ENCODE peak calls at places on chromosomes 1 and 21, in six cellular contexts. One of them, this sample, is unnamed.

GRCh38 chr1:94115900-94116436 is 5.0 kb downstream of the ABCA4 start:
- DNase-seq in transverse colon: no peak
- DNase-seq in vagina: no peak
- DNase-seq in K562: no peak
- DNase-seq in upper lobe of left lung: no peak
- DNase-seq in H1: no peak
- DNase-seq in this sample: no peak

GRCh38 chr1:17420361-17420760 is 19.1 kb downstream of the RCC2 start:
- DNase-seq in transverse colon: no peak
- DNase-seq in vagina: no peak
- DNase-seq in K562: no peak
- DNase-seq in upper lobe of left lung: no peak
- DNase-seq in H1: no peak
- DNase-seq in this sample: no peak

GRCh38 chr1:203870256-203870655 is 8.9 kb downstream of the SNRPE start:
- DNase-seq in transverse colon: no peak
- DNase-seq in vagina: no peak
- DNase-seq in K562: no peak
- DNase-seq in upper lobe of left lung: no peak
- DNase-seq in H1: no peak
- DNase-seq in this sample: no peak

GRCh38 chr1:114033961-114034360 is 54.7 kb downstream of the OLFML3 start:
- DNase-seq in transverse colon: no peak
- DNase-seq in vagina: no peak
- DNase-seq in K562: no peak
- DNase-seq in upper lobe of left lung: no peak
- DNase-seq in H1: no peak
- DNase-seq in this sample: no peak

GRCh38 chr21:43645414-43645891 is 13.8 kb downstream of the HSF2BP start:
- DNase-seq in transverse colon: peak
- DNase-seq in vagina: no peak
- DNase-seq in K562: no peak
- DNase-seq in upper lobe of left lung: peak
- DNase-seq in H1: no peak
- DNase-seq in this sample: no peak

GRCh38 chr1:100219457-100219856 is 30.2 kb downstream of the DBT start:
- DNase-seq in transverse colon: no peak
- DNase-seq in vagina: no peak
- DNase-seq in K562: no peak
- DNase-seq in upper lobe of left lung: no peak
- DNase-seq in H1: no peak
- DNase-seq in this sample: no peak

GRCh38 chr1:1907098-1907736 is 7.8 kb upstream of the CALML6 start:
- DNase-seq in transverse colon: peak
- DNase-seq in vagina: no peak
- DNase-seq in K562: no peak
- DNase-seq in upper lobe of left lung: no peak
- DNase-seq in H1: no peak
- DNase-seq in this sample: no peak

GRCh38 chr1:67582625-67583461 is 102.2 kb upstream of the GADD45A start:
- DNase-seq in transverse colon: no peak
- DNase-seq in vagina: no peak
- DNase-seq in K562: no peak
- DNase-seq in upper lobe of left lung: no peak
- DNase-seq in H1: no peak
- DNase-seq in this sample: no peak

GRCh38 chr1:54528613-54529012 is 19.4 kb upstream of the ACOT11 start:
- DNase-seq in transverse colon: no peak
- DNase-seq in vagina: no peak
- DNase-seq in K562: no peak
- DNase-seq in upper lobe of left lung: no peak
- DNase-seq in H1: no peak
- DNase-seq in this sample: no peak

GRCh38 chr1:162677607-162678371 is 45.5 kb downstream of the DDR2 start:
- DNase-seq in transverse colon: no peak
- DNase-seq in vagina: no peak
- DNase-seq in K562: no peak
- DNase-seq in upper lobe of left lung: no peak
- DNase-seq in H1: no peak
- DNase-seq in this sample: no peak

GRCh38 chr1:199160521-199161318 is 521.9 kb downstream of the PTPRC start:
- DNase-seq in transverse colon: no peak
- DNase-seq in vagina: no peak
- DNase-seq in K562: no peak
- DNase-seq in upper lobe of left lung: no peak
- DNase-seq in H1: no peak
- DNase-seq in this sample: no peak
- TF ChIP-seq POLR2AphosphoS5 in transverse colon: no peak
- TF ChIP-seq POLR2AphosphoS5 in vagina: no peak
- TF ChIP-seq POLR2AphosphoS5 in K562: no peak
- TF ChIP-seq POLR2AphosphoS5 in upper lobe of left lung: no peak
- TF ChIP-seq POLR2AphosphoS5 in H1: no peak
- TF ChIP-seq POLR2AphosphoS5 in this sample: no peak

DNA sequence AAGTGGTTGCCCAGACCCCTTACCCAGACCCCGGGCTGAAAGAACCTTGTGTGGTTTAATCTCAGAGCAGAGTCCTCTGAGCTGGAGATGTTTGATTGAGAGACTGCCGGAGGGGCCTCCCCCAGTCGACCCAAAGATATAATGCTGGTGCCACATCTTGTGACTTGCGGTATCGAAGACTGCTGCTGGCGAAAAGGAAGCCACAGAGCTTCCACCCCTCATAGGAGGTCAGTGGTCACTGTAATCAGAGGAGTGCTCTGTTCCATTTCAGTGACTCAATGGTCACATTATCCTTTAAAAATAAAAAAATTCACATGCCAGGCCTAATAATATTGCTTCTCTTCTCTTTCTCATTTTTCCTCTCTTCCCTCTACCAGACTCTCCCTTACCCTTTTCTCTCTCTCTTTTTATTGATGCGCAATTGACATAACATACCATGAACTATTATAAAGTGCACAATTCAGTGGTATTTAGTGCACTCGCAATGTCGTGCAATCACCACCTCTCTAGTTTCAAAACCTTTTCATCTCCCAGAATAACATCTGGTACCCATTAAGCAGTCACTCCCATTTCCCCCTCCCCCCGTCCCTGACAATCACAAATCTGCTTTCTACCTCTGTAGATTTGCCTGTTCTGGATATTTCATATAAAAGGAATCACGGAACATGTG is 52.6 kb upstream of the LYST start:
- DNase-seq in transverse colon: no peak
- DNase-seq in vagina: no peak
- DNase-seq in K562: no peak
- DNase-seq in upper lobe of left lung: no peak
- DNase-seq in H1: no peak
- DNase-seq in this sample: no peak
- H3K27ac ChIP-seq in transverse colon: peak
- H3K27ac ChIP-seq in vagina: peak
- H3K27ac ChIP-seq in K562: no peak
- H3K27ac ChIP-seq in upper lobe of left lung: peak
- H3K27ac ChIP-seq in H1: no peak
- H3K27ac ChIP-seq in this sample: peak

DNA sequence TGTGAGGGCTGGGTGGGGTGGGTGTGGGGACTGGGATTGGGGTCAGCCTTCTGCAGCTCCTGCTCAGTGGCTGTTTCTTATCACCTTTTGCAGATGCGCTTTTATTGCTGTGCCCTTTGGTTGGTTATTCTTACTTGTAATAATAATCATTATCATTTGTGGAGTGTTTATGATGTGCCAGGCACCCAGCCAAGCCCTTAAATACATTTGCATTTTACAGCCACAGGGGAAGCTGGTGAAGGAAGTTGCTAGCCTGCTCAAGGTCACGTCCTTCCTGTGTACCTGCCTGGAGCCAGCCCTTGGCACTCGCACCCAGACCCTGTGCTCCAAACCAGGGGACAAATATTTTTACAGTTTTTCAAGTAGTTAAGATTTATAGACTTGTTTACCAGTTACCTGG is 144.0 kb downstream of the PGBD5 start:
- DNase-seq in transverse colon: peak
- DNase-seq in vagina: no peak
- DNase-seq in K562: no peak
- DNase-seq in upper lobe of left lung: peak
- DNase-seq in H1: no peak
- DNase-seq in this sample: peak
- TF ChIP-seq POLR2AphosphoS5 in transverse colon: no peak
- TF ChIP-seq POLR2AphosphoS5 in vagina: no peak
- TF ChIP-seq POLR2AphosphoS5 in K562: no peak
- TF ChIP-seq POLR2AphosphoS5 in upper lobe of left lung: no peak
- TF ChIP-seq POLR2AphosphoS5 in H1: no peak
- TF ChIP-seq POLR2AphosphoS5 in this sample: no peak

DNA sequence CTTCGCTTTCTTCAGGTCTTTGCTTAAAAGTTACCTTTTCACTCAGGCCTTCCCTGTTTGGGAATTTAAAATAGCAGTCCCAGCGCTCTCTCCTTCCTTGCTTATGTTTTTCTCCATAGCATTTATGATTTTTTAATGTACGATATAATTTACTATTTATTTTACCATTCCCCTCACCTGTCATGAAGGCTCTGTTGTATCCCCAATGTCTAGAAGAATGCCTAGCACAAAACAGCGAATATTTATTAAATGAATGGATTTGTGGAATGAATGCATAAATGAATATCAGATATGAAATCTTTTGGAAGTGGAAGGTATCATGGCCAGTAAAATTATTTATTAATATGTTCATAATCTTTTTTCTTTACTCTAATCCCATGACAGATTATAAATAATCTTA is 402 bp upstream of the OSBPL9 start:
- DNase-seq in transverse colon: no peak
- DNase-seq in vagina: no peak
- DNase-seq in K562: no peak
- DNase-seq in upper lobe of left lung: no peak
- DNase-seq in H1: no peak
- DNase-seq in this sample: no peak
- H3K27ac ChIP-seq in transverse colon: peak
- H3K27ac ChIP-seq in vagina: peak
- H3K27ac ChIP-seq in K562: no peak
- H3K27ac ChIP-seq in upper lobe of left lung: peak
- H3K27ac ChIP-seq in H1: no peak
- H3K27ac ChIP-seq in this sample: peak

This sample was measured in suprapubic skin.